ENCODE peak calls at places on chromosome 19, in four cellular contexts. R, T, U and C are unnamed samples.
A peak's percentile ranks its signal among the peaks of the same experiment; 100 is the strongest.

GRCh38 chr19:29467824-29468401 is 57.9 kb upstream of the VSTM2B start:
- DNase-seq in R (peak; percentile 49), T (no peak), U (no peak), C (peak; percentile 21)

GRCh38 chr19:58328999-58329398 is 2.2 kb downstream of the ZSCAN22 start:
- DNase-seq in U (no peak), R (peak; percentile 86), T (no peak), C (no peak)

GRCh38 chr19:7842661-7843294 is 12.8 kb downstream of the EVI5L start:
- DNase-seq in T (no peak), R (no peak), U (no peak), C (no peak)

GRCh38 chr19:7986321-7987083 is 18.9 kb downstream of the ELAVL1 start:
- DNase-seq in R (no peak), T (no peak), U (no peak), C (peak; percentile 82)

GRCh38 chr19:11159598-11160001 is 4.0 kb upstream of the SPC24 start:
- DNase-seq in R (no peak), T (no peak), U (no peak), C (peak; percentile 41)

GRCh38 chr19:576768-577438 is 4.5 kb downstream of the BSG start:
- DNase-seq in U (no peak), R (no peak), T (no peak), C (no peak)

GRCh38 chr19:18233224-18233825 is 7.1 kb upstream of the PDE4C start:
- DNase-seq in U (peak; percentile 66), R (peak; percentile 89), T (no peak), C (peak; percentile 39)

GRCh38 chr19:45780448-45781281 is 1.6 kb downstream of the DMPK start:
- DNase-seq in R (peak; percentile 21), U (no peak), T (no peak), C (no peak)

GRCh38 chr19:32519023-32519422 is 62.0 kb upstream of the PDCD5 start:
- DNase-seq in T (no peak), R (no peak), U (peak; percentile 47), C (no peak)

GRCh38 chr19:29878973-29879654 is 62.9 kb upstream of the URI1 start:
- DNase-seq in U (no peak), T (peak; percentile 56), R (peak; percentile 75), C (peak; percentile 10)

GRCh38 chr19:39110263-39110967 is 15.2 kb upstream of the PAK4 start:
- DNase-seq in R (peak; percentile 75), U (peak; percentile 57), T (no peak), C (no peak)

GRCh38 chr19:1645299-1645698 is 7.1 kb downstream of the TCF3 start:
- DNase-seq in U (no peak), R (no peak), T (no peak), C (no peak)

GRCh38 chr19:38725469-38726283 is 18.6 kb downstream of the CAPN12 start:
- DNase-seq in T (no peak), U (no peak), R (no peak), C (no peak)

GRCh38 chr19:28874742-28875141 is 338.2 kb downstream of the UQCRFS1 start:
- DNase-seq in R (no peak), U (no peak), T (no peak), C (no peak)

GRCh38 chr19:10763828-10764339 is 46.0 kb downstream of the DNM2 start:
- DNase-seq in R (no peak), T (no peak), U (no peak), C (no peak)

GRCh38 chr19:5624154-5624663 is 1.3 kb downstream of the SAFB start:
- DNase-seq in T (no peak), U (peak; percentile 44), R (peak; percentile 18), C (peak; percentile 61)

GRCh38 chr19:31538879-31539278 is 189.6 kb upstream of the TSHZ3 start:
- DNase-seq in T (no peak), U (no peak), R (no peak), C (no peak)

GRCh38 chr19:980133-980998 is 3.8 kb upstream of the WDR18 start:
- DNase-seq in T (no peak), R (peak; percentile 95), U (peak; percentile 29), C (no peak)